ENCODE peak calls at places on chromosomes 13 and 19, in four cellular contexts. Z is fibroblast of lung, J is AG04450, H is lower lobe of right lung. B is an unnamed sample.

GRCh38 chr19:45323671-45324081 is 1.0 kb upstream of the CKM start:
- DNase-seq in Z (no peak), J (no peak), H (no peak), B (no peak)

GRCh38 chr13:24626449-24626848 is 53.8 kb upstream of the ATP12A start:
- DNase-seq in Z (no peak), J (no peak), H (no peak), B (no peak)

GRCh38 chr13:42707003-42707402 is 74.4 kb upstream of the FAM216B start:
- DNase-seq in Z (peak; percentile 70), J (no peak), H (no peak), B (no peak)

GRCh38 chr13:105569816-105570215 is 965.6 kb downstream of the EFNB2 start:
- DNase-seq in Z (no peak), J (no peak), H (no peak), B (no peak)

GRCh38 chr19:6018786-6019185 is 40.8 kb upstream of the RANBP3 start:
- DNase-seq in Z (no peak), J (no peak), H (peak; percentile 37), B (no peak)

GRCh38 chr19:44566984-44567383 is 37.5 kb upstream of the CEACAM20 start:
- DNase-seq in Z (no peak), J (no peak), H (no peak), B (no peak)

GRCh38 chr13:112573710-112574109 is 14.2 kb downstream of the TUBGCP3 start:
- DNase-seq in Z (no peak), J (no peak), H (no peak), B (no peak)

GRCh38 chr19:7529610-7530490 is 5.7 kb upstream of the PNPLA6 start:
- DNase-seq in Z (no peak), J (no peak), H (no peak), B (no peak)

GRCh38 chr19:2290441-2291184 is 8.6 kb upstream of the PEAK3 start:
- DNase-seq in Z (no peak), J (no peak), H (no peak), B (no peak)

GRCh38 chr13:104831823-104832222 is 1703.6 kb downstream of the EFNB2 start:
- DNase-seq in Z (no peak), J (no peak), H (no peak), B (no peak)

GRCh38 chr19:56727731-56728130 is 56.2 kb upstream of the ZNF835 start:
- DNase-seq in Z (no peak), J (no peak), H (no peak), B (no peak)

GRCh38 chr19:58279042-58279924 is 528 bp downstream of the ZNF8 start:
- DNase-seq in Z (peak; percentile 66), J (peak; percentile 18), H (peak; percentile 76), B (peak; percentile 88)

GRCh38 chr13:32790731-32791130 is 204.5 kb downstream of the PDS5B start:
- DNase-seq in Z (no peak), J (no peak), H (no peak), B (no peak)
- TF ChIP-seq CTCF in Z (no peak), J (peak; percentile 24), H (no peak), B (peak; percentile 20)

DNA sequence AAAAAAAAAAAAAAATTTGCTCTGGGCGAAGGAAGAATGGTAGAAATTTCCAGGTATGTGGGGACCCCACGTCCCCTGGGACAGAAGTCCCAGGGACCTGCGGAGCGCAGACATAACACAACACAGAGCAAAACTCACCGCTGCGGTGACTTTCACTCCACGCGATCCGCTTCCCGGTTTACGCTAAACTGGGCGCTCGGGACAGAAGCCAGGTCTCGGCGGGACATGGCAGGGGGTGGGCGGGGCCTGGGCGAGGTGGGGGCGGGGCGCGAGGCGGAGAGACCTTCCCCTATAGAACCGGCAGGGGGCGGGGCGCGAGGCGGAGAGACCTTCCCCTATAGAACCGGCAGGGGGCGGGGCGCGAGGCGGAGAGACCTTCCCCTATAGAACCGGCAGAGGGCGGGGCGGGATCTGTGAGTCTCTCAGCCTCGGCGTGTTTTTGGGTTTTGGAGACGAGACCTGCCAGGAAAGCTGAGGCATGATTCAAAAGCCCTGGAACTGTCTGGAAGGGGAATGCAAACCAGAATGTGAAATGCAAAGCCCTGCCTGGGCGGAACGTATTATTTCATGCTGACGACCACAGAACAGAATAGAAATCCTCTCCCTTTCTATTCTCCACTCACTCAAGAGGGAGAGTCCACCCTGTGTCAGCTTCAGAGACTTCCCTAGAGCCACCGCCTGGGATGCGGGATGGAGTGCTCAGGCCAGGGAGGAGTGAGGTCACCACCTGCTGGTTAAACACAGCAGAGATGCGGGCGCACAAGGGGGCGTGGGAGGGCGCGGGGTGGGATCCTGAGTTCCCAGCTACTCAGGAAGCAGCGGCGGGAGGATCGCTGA is 20.2 kb upstream of the ERVV-1 start:
- DNase-seq in Z (peak; percentile 84), J (peak; percentile 55), H (peak; percentile 81), B (peak; percentile 93)
- TF ChIP-seq CTCF in Z (peak; percentile 38), J (peak; percentile 53), H (peak; percentile 63), B (peak; percentile 90)

DNA sequence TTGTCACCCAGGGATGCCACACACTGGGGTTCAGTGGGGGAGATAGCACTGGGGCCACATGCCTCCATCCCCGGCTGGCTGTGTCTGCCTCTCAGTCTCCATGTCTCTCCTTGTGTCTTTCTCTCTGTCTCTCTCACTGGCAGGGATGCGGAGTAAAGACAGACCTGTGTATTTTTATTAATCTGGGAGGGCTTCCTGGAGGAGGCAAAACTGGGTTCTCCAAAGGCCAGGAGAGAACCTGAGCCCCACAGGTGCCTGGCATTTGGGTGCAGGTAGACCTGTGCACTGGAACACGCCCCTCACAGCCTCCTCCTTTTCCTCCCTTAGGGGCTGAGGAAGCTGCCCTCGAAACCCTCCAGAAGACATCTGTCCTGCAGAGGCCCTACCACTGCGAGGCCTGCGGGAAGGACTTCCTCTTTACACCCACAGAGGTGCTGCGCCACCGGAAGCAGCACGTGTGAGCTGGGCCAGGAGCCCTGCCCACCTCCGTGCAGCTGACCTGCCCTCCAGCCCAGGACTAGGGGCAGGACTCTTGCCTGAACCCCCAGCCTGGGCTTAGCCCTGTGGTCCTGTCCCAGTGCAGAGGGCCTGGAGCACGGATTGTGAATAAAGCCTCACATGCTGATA is 32.7 kb downstream of the DHX34 start:
- DNase-seq in Z (no peak), J (no peak), H (peak; percentile 80), B (no peak)
- TF ChIP-seq CTCF in Z (no peak), J (no peak), H (no peak), B (no peak)

GRCh38 chr19:55339225-55340143 is at the start of gene KMT5C:
- DNase-seq in Z (peak; percentile 100), J (peak; percentile 100), H (peak; percentile 100), B (peak; percentile 100)
- TF ChIP-seq CTCF in Z (peak; percentile 29), J (peak; percentile 43), H (peak; percentile 37), B (peak; percentile 55)